ENCODE peak calls at places on chromosomes 5 and 9, in eight cellular contexts. One of them, this sample, is unnamed. For H3K9me3, the result is how much of the 10 kb centered on the place peaks cover.

GRCh38 chr9:124038239-124038638 is 26.7 kb downstream of the LHX2 start:
- DNase-seq in prostate gland: no peak
- DNase-seq in spleen: peak
- DNase-seq in hepatocyte: no peak
- DNase-seq in heart right ventricle: no peak
- DNase-seq in adrenal gland: no peak
- DNase-seq in PC-9: no peak
- DNase-seq in IMR-90: no peak
- DNase-seq in this sample: no peak

GRCh38 chr9:92964981-92965758 is 17.8 kb downstream of the FGD3 start:
- DNase-seq in spleen: peak
- DNase-seq in hepatocyte: no peak
- DNase-seq in PC-9: no peak
- DNase-seq in IMR-90: no peak
- DNase-seq in adrenal gland: no peak
- DNase-seq in prostate gland: no peak
- DNase-seq in heart right ventricle: no peak
- DNase-seq in this sample: no peak

GRCh38 chr5:170426149-170426767 is 37.1 kb upstream of the KCNMB1 start:
- DNase-seq in hepatocyte: no peak
- DNase-seq in prostate gland: no peak
- DNase-seq in PC-9: no peak
- DNase-seq in adrenal gland: no peak
- DNase-seq in IMR-90: no peak
- DNase-seq in heart right ventricle: peak
- DNase-seq in spleen: peak
- DNase-seq in this sample: no peak

GRCh38 chr5:115815693-115816225 is 700 bp downstream of the CDO1 start:
- DNase-seq in PC-9: no peak
- DNase-seq in heart right ventricle: no peak
- DNase-seq in adrenal gland: peak
- DNase-seq in IMR-90: no peak
- DNase-seq in hepatocyte: peak
- DNase-seq in spleen: no peak
- DNase-seq in prostate gland: no peak
- DNase-seq in this sample: no peak

GRCh38 chr5:54455413-54456157 is at the start of gene HSPB3:
- DNase-seq in adrenal gland: no peak
- DNase-seq in heart right ventricle: peak
- DNase-seq in spleen: no peak
- DNase-seq in PC-9: no peak
- DNase-seq in prostate gland: no peak
- DNase-seq in IMR-90: peak
- DNase-seq in hepatocyte: no peak
- DNase-seq in this sample: peak

GRCh38 chr5:74035521-74035937 is 409.5 kb downstream of the ARHGEF28 start:
- DNase-seq in IMR-90: peak
- DNase-seq in PC-9: peak
- DNase-seq in adrenal gland: peak
- DNase-seq in prostate gland: no peak
- DNase-seq in hepatocyte: peak
- DNase-seq in heart right ventricle: peak
- DNase-seq in spleen: no peak
- DNase-seq in this sample: peak

GRCh38 chr5:54718647-54719046 is 201.1 kb downstream of the SNX18 start:
- DNase-seq in prostate gland: no peak
- DNase-seq in heart right ventricle: peak
- DNase-seq in PC-9: no peak
- DNase-seq in spleen: no peak
- DNase-seq in adrenal gland: no peak
- DNase-seq in hepatocyte: no peak
- DNase-seq in IMR-90: no peak
- DNase-seq in this sample: peak

GRCh38 chr5:91166040-91166807 is 216.9 kb downstream of the ARRDC3 start:
- DNase-seq in PC-9: peak
- DNase-seq in IMR-90: peak
- DNase-seq in prostate gland: no peak
- DNase-seq in heart right ventricle: no peak
- DNase-seq in spleen: no peak
- DNase-seq in adrenal gland: no peak
- DNase-seq in hepatocyte: no peak
- DNase-seq in this sample: no peak

GRCh38 chr9:103755986-103756385 is 338.1 kb upstream of the SMC2 start:
- DNase-seq in IMR-90: no peak
- DNase-seq in adrenal gland: no peak
- DNase-seq in spleen: no peak
- DNase-seq in PC-9: no peak
- DNase-seq in heart right ventricle: no peak
- DNase-seq in prostate gland: no peak
- DNase-seq in hepatocyte: no peak
- DNase-seq in this sample: no peak

GRCh38 chr5:61308699-61309098 is 23.4 kb upstream of the ZSWIM6 start:
- DNase-seq in PC-9: peak
- DNase-seq in spleen: no peak
- DNase-seq in IMR-90: no peak
- DNase-seq in prostate gland: no peak
- DNase-seq in adrenal gland: no peak
- DNase-seq in heart right ventricle: no peak
- DNase-seq in hepatocyte: no peak
- DNase-seq in this sample: no peak

GRCh38 chr9:133320421-133320881 is 15.5 kb downstream of the SURF6 start:
- DNase-seq in spleen: peak
- DNase-seq in prostate gland: no peak
- DNase-seq in heart right ventricle: no peak
- DNase-seq in IMR-90: no peak
- DNase-seq in adrenal gland: no peak
- DNase-seq in hepatocyte: no peak
- DNase-seq in PC-9: no peak
- DNase-seq in this sample: no peak

GRCh38 chr9:127333326-127334064 is 63.5 kb upstream of the SLC2A8 start:
- DNase-seq in PC-9: no peak
- DNase-seq in spleen: no peak
- DNase-seq in IMR-90: no peak
- DNase-seq in hepatocyte: no peak
- DNase-seq in adrenal gland: no peak
- DNase-seq in prostate gland: no peak
- DNase-seq in heart right ventricle: no peak
- DNase-seq in this sample: peak

GRCh38 chr9:130054820-130055219 is 1.1 kb downstream of the GPR107 start:
- DNase-seq in PC-9: no peak
- DNase-seq in heart right ventricle: no peak
- DNase-seq in spleen: no peak
- DNase-seq in prostate gland: no peak
- DNase-seq in IMR-90: no peak
- DNase-seq in hepatocyte: no peak
- DNase-seq in adrenal gland: no peak
- DNase-seq in this sample: no peak

GRCh38 chr9:64015136-64015535 is 1269.9 kb downstream of the FOXD4L5 start:
- DNase-seq in PC-9: no peak
- DNase-seq in heart right ventricle: no peak
- DNase-seq in spleen: no peak
- DNase-seq in adrenal gland: no peak
- DNase-seq in prostate gland: no peak
- DNase-seq in hepatocyte: no peak
- DNase-seq in IMR-90: no peak
- DNase-seq in this sample: no peak

GRCh38 chr5:113450366-113451328 is 15.9 kb upstream of the TSSK1B start:
- DNase-seq in heart right ventricle: no peak
- DNase-seq in prostate gland: no peak
- DNase-seq in IMR-90: peak
- DNase-seq in spleen: no peak
- DNase-seq in hepatocyte: no peak
- DNase-seq in adrenal gland: no peak
- DNase-seq in PC-9: no peak
- DNase-seq in this sample: no peak

GRCh38 chr5:68012429-68012828 is 203.1 kb upstream of the PIK3R1 start:
- DNase-seq in heart right ventricle: no peak
- DNase-seq in hepatocyte: no peak
- DNase-seq in IMR-90: peak
- DNase-seq in spleen: no peak
- DNase-seq in adrenal gland: no peak
- DNase-seq in PC-9: no peak
- DNase-seq in prostate gland: no peak
- DNase-seq in this sample: no peak

GRCh38 chr5:154356256-154356655 is 89.5 kb upstream of the SAP30L start:
- DNase-seq in adrenal gland: peak
- DNase-seq in IMR-90: peak
- DNase-seq in spleen: no peak
- DNase-seq in hepatocyte: no peak
- DNase-seq in heart right ventricle: no peak
- DNase-seq in PC-9: peak
- DNase-seq in prostate gland: no peak
- DNase-seq in this sample: no peak

GRCh38 chr5:140025736-140026135 is 17.4 kb downstream of the NRG2 start:
- DNase-seq in adrenal gland: no peak
- DNase-seq in PC-9: no peak
- DNase-seq in heart right ventricle: no peak
- DNase-seq in IMR-90: no peak
- DNase-seq in hepatocyte: no peak
- DNase-seq in prostate gland: no peak
- DNase-seq in spleen: no peak
- DNase-seq in this sample: no peak

GRCh38 chr9:115379719-115380118 is 261.8 kb upstream of the TNC start:
- DNase-seq in IMR-90: no peak
- DNase-seq in PC-9: no peak
- DNase-seq in prostate gland: no peak
- DNase-seq in hepatocyte: no peak
- DNase-seq in spleen: no peak
- DNase-seq in heart right ventricle: no peak
- DNase-seq in adrenal gland: no peak
- DNase-seq in this sample: no peak

GRCh38 chr5:1056611-1057484 is 48.2 kb downstream of the NKD2 start:
- DNase-seq in adrenal gland: no peak
- DNase-seq in spleen: no peak
- DNase-seq in prostate gland: no peak
- DNase-seq in hepatocyte: no peak
- DNase-seq in heart right ventricle: no peak
- DNase-seq in IMR-90: no peak
- DNase-seq in PC-9: no peak
- DNase-seq in this sample: no peak

GRCh38 chr5:1054018-1054798 is 45.6 kb downstream of the NKD2 start:
- DNase-seq in adrenal gland: no peak
- DNase-seq in spleen: no peak
- DNase-seq in IMR-90: no peak
- DNase-seq in PC-9: no peak
- DNase-seq in hepatocyte: no peak
- DNase-seq in prostate gland: no peak
- DNase-seq in heart right ventricle: no peak
- DNase-seq in this sample: no peak

GRCh38 chr5:1054799-1055775 is 46.5 kb downstream of the NKD2 start:
- DNase-seq in adrenal gland: no peak
- DNase-seq in heart right ventricle: no peak
- DNase-seq in prostate gland: no peak
- DNase-seq in hepatocyte: no peak
- DNase-seq in spleen: no peak
- DNase-seq in PC-9: no peak
- DNase-seq in IMR-90: no peak
- DNase-seq in this sample: no peak

GRCh38 chr5:1057485-1057825 is 48.9 kb downstream of the NKD2 start:
- DNase-seq in hepatocyte: no peak
- DNase-seq in heart right ventricle: no peak
- DNase-seq in adrenal gland: no peak
- DNase-seq in spleen: no peak
- DNase-seq in IMR-90: no peak
- DNase-seq in PC-9: no peak
- DNase-seq in prostate gland: no peak
- DNase-seq in this sample: no peak

GRCh38 chr5:1055896-1056610 is 47.5 kb downstream of the NKD2 start:
- DNase-seq in IMR-90: no peak
- DNase-seq in adrenal gland: no peak
- DNase-seq in PC-9: no peak
- DNase-seq in spleen: no peak
- DNase-seq in hepatocyte: no peak
- DNase-seq in prostate gland: no peak
- DNase-seq in heart right ventricle: no peak
- DNase-seq in this sample: no peak
- H3K9me3 ChIP-seq in IMR-90: under half
- H3K9me3 ChIP-seq in adrenal gland: under half
- H3K9me3 ChIP-seq in PC-9: under half
- H3K9me3 ChIP-seq in spleen: under half
- H3K9me3 ChIP-seq in hepatocyte: under half
- H3K9me3 ChIP-seq in prostate gland: under half
- H3K9me3 ChIP-seq in heart right ventricle: under half
- H3K9me3 ChIP-seq in this sample: under half

DNA sequence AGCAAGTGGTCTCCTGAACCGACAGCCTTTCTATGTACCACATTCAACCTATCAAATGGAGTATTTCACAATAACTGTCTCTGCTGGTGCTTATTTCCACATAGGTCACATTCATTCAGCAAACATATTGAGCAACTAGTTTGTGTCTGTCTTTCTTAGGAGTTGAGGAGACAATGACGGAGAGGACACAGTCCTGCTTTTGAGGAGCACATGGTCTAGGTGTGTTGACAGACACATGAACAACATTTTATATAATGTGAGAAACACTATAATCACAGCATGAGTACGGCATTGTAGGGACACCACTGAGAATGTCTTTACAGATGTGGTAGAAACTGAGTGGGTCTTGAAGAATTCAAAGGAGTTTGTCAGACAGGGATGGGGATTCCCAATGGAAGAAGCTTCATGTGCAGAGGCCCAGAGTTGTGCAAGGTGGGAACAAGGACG is 28.5 kb downstream of the NFIL3 start:
- DNase-seq in hepatocyte: peak
- DNase-seq in IMR-90: peak
- DNase-seq in PC-9: peak
- DNase-seq in prostate gland: no peak
- DNase-seq in spleen: no peak
- DNase-seq in adrenal gland: no peak
- DNase-seq in heart right ventricle: no peak
- DNase-seq in this sample: no peak
- H3K9me3 ChIP-seq in hepatocyte: under half
- H3K9me3 ChIP-seq in IMR-90: under half
- H3K9me3 ChIP-seq in PC-9: under half
- H3K9me3 ChIP-seq in prostate gland: under half
- H3K9me3 ChIP-seq in spleen: under half
- H3K9me3 ChIP-seq in adrenal gland: under half
- H3K9me3 ChIP-seq in heart right ventricle: under half
- H3K9me3 ChIP-seq in this sample: under half

DNA sequence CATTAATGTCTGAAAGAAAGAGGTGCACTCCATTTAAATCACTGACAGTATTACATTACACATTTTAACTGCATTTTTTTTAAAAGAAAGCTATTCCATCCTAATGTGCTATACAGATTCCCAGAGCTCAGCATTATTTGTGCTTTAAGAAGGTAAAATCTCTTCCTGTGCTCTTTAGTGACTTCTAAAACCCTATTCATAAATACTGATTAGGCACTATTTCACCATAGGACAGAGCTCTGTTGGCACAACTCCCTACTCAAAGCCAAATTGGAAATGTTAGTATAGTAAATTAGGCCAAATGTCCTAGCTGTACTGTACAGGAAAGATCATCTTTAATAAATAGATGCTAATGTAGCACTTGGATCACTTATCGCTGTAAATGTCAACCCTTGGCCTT is 262.5 kb downstream of the TUSC1 start:
- DNase-seq in PC-9: no peak
- DNase-seq in prostate gland: no peak
- DNase-seq in adrenal gland: no peak
- DNase-seq in hepatocyte: no peak
- DNase-seq in heart right ventricle: no peak
- DNase-seq in IMR-90: no peak
- DNase-seq in spleen: no peak
- DNase-seq in this sample: no peak
- H3K9me3 ChIP-seq in PC-9: under half
- H3K9me3 ChIP-seq in prostate gland: under half
- H3K9me3 ChIP-seq in adrenal gland: under half
- H3K9me3 ChIP-seq in hepatocyte: under half
- H3K9me3 ChIP-seq in heart right ventricle: under half
- H3K9me3 ChIP-seq in IMR-90: under half
- H3K9me3 ChIP-seq in spleen: under half
- H3K9me3 ChIP-seq in this sample: under half

GRCh38 chr5:3214396-3214795 is 381.2 kb upstream of the IRX1 start:
- DNase-seq in spleen: no peak
- DNase-seq in PC-9: no peak
- DNase-seq in IMR-90: no peak
- DNase-seq in adrenal gland: no peak
- DNase-seq in prostate gland: no peak
- DNase-seq in hepatocyte: no peak
- DNase-seq in heart right ventricle: no peak
- DNase-seq in this sample: no peak
- H3K9me3 ChIP-seq in spleen: under half
- H3K9me3 ChIP-seq in PC-9: under half
- H3K9me3 ChIP-seq in IMR-90: half or more
- H3K9me3 ChIP-seq in adrenal gland: under half
- H3K9me3 ChIP-seq in prostate gland: under half
- H3K9me3 ChIP-seq in hepatocyte: under half
- H3K9me3 ChIP-seq in heart right ventricle: under half
- H3K9me3 ChIP-seq in this sample: under half